ENCODE peak calls at places on chromosomes 11 and 22, in six cellular contexts. H is lung microvascular endothelial cell, E is B cell, C is cerebellum, K is astrocyte of the spinal cord, P is endothelial cell of umbilical vein. T is an unnamed sample.

GRCh38 chr22:18024276-18024939 is at the start of gene MICAL3:
- DNase-seq in H (peak), P (peak), C (peak), K (peak), E (peak), T (peak)

GRCh38 chr22:27212617-27213177 is 555.3 kb downstream of the MIAT start:
- DNase-seq in P (peak), C (no peak), E (no peak), K (peak), H (peak), T (peak)

GRCh38 chr22:44193537-44193896 is 12.8 kb downstream of the PARVG start:
- DNase-seq in K (no peak), E (no peak), C (peak), H (no peak), P (no peak), T (no peak)

GRCh38 chr22:38986629-38987028 is 4.5 kb downstream of the APOBEC3B start:
- DNase-seq in K (no peak), H (no peak), C (no peak), E (no peak), P (no peak), T (no peak)

GRCh38 chr11:102469196-102469821 is 16.7 kb upstream of the TMEM123 start:
- DNase-seq in E (no peak), C (no peak), H (peak), P (peak), K (peak), T (peak)

GRCh38 chr11:24145411-24145810 is 351.4 kb upstream of the LUZP2 start:
- DNase-seq in E (no peak), C (no peak), P (no peak), H (no peak), K (no peak), T (peak)

GRCh38 chr11:13462311-13462927 is 603 bp downstream of the BTBD10 start:
- DNase-seq in K (peak), H (peak), E (peak), C (peak), P (peak), T (peak)

GRCh38 chr22:26174280-26174679 is 5.0 kb downstream of the SEZ6L start:
- DNase-seq in E (no peak), P (no peak), C (peak), H (no peak), K (no peak), T (peak)

GRCh38 chr11:120400564-120401364 is 64.6 kb downstream of the ARHGEF12 start:
- DNase-seq in C (no peak), E (no peak), K (peak), P (peak), H (peak), T (peak)

GRCh38 chr22:49966041-49966715 is 5.6 kb downstream of the PIM3 start:
- DNase-seq in H (peak), C (no peak), E (peak), K (no peak), P (no peak), T (no peak)

GRCh38 chr22:19886605-19887250 is 32.1 kb upstream of the GNB1L start:
- DNase-seq in E (no peak), H (peak), K (peak), C (no peak), P (peak), T (peak)

GRCh38 chr11:115141221-115141620 is 363.0 kb downstream of the CADM1 start:
- DNase-seq in K (no peak), E (no peak), H (no peak), P (no peak), C (peak), T (no peak)

GRCh38 chr11:61564936-61565696 is 15.8 kb downstream of the SYT7 start:
- DNase-seq in E (no peak), K (no peak), C (no peak), P (no peak), H (no peak), T (no peak)

GRCh38 chr22:50146440-50147228 is 23.9 kb upstream of the PANX2 start:
- DNase-seq in H (peak), K (peak), P (no peak), C (peak), E (no peak), T (peak)

GRCh38 chr11:61923166-61924015 is 6.0 kb upstream of the RAB3IL1 start:
- DNase-seq in H (peak), P (no peak), E (no peak), K (peak), C (no peak), T (peak)

GRCh38 chr11:65539401-65540289 is 14.8 kb downstream of the SCYL1 start:
- DNase-seq in H (no peak), E (peak), K (no peak), P (no peak), C (peak), T (no peak)

GRCh38 chr11:77596626-77597025 is 6.9 kb downstream of the AQP11 start:
- DNase-seq in H (no peak), K (peak), E (no peak), C (no peak), P (no peak), T (peak)

GRCh38 chr11:35735903-35736302 is 73.3 kb downstream of the TRIM44 start:
- DNase-seq in P (peak), E (no peak), H (no peak), C (no peak), K (no peak), T (no peak)

GRCh38 chr11:122977455-122978302 is 4.0 kb downstream of the BSX start:
- DNase-seq in H (no peak), P (no peak), E (peak), C (peak), K (no peak), T (peak)

GRCh38 chr11:15747671-15748070 is 608.7 kb downstream of the SOX6 start:
- DNase-seq in H (no peak), C (no peak), K (no peak), P (no peak), E (no peak), T (no peak)

GRCh38 chr11:123307276-123307675 is 112.2 kb upstream of the CLMP start:
- DNase-seq in E (no peak), C (no peak), H (no peak), P (no peak), K (no peak), T (no peak)

GRCh38 chr11:33109242-33109641 is 52.0 kb downstream of the CSTF3 start:
- DNase-seq in E (no peak), K (no peak), P (no peak), H (no peak), C (no peak), T (no peak)

GRCh38 chr22:20577549-20577975 is 70.2 kb downstream of the MED15 start:
- DNase-seq in K (no peak), H (peak), E (no peak), C (no peak), P (no peak), T (peak)

GRCh38 chr11:86150826-86151187 is 81.9 kb upstream of the PICALM start:
- DNase-seq in H (no peak), P (no peak), E (no peak), K (peak), C (no peak), T (peak)

GRCh38 chr22:29882716-29883044 is 294 bp upstream of the MTMR3 start:
- DNase-seq in K (no peak), E (no peak), C (no peak), P (no peak), H (no peak), T (no peak)

GRCh38 chr11:132177106-132177505 is 806.7 kb downstream of the NTM start:
- DNase-seq in K (peak), E (no peak), P (peak), H (peak), C (no peak), T (peak)

GRCh38 chr11:62444271-62444833 is 25.5 kb downstream of the SCGB1A1 start:
- DNase-seq in E (peak), P (peak), C (peak), K (peak), H (peak), T (peak)

GRCh38 chr22:46514592-46515207 is 22.7 kb downstream of the CELSR1 start:
- DNase-seq in H (no peak), K (peak), C (no peak), P (no peak), E (peak), T (peak)

GRCh38 chr11:79160786-79161403 is 279.9 kb downstream of the TENM4 start:
- DNase-seq in K (peak), E (no peak), C (no peak), P (no peak), H (peak), T (peak)

GRCh38 chr11:35622070-35622469 is 3.8 kb downstream of the FJX1 start:
- DNase-seq in H (peak), E (no peak), C (no peak), K (peak), P (peak), T (peak)

GRCh38 chr11:66126808-66127555 is 56.9 kb downstream of the PACS1 start:
- DNase-seq in E (peak), K (peak), P (peak), H (peak), C (peak), T (peak)

GRCh38 chr22:38317995-38318715 is 922 bp upstream of the CSNK1E start:
- DNase-seq in K (peak), P (peak), E (no peak), H (peak), C (peak), T (peak)

T was measured in GM23248.